ENCODE peak calls at places on chromosomes 6 and 20, in five cellular contexts. One of them, this sample, is unnamed. For H3K9me3, the result is how much of the 10 kb centered on the place peaks cover.

GRCh38 chr6:24768361-24768760 is 6.4 kb upstream of the GMNN start:
- DNase-seq in hepatocyte: no peak
- DNase-seq in right lobe of liver: no peak
- DNase-seq in GM23248: peak
- DNase-seq in breast epithelium: no peak
- DNase-seq in this sample: no peak

GRCh38 chr20:35561268-35561667 is 19.4 kb downstream of the ERGIC3 start:
- DNase-seq in hepatocyte: peak
- DNase-seq in right lobe of liver: no peak
- DNase-seq in GM23248: peak
- DNase-seq in breast epithelium: no peak
- DNase-seq in this sample: no peak

GRCh38 chr20:6698056-6698455 is 69.4 kb upstream of the BMP2 start:
- DNase-seq in hepatocyte: peak
- DNase-seq in right lobe of liver: peak
- DNase-seq in GM23248: no peak
- DNase-seq in breast epithelium: no peak
- DNase-seq in this sample: no peak

GRCh38 chr6:78749326-78749725 is 118.0 kb upstream of the IRAK1BP1 start:
- DNase-seq in hepatocyte: no peak
- DNase-seq in right lobe of liver: no peak
- DNase-seq in GM23248: peak
- DNase-seq in breast epithelium: no peak
- DNase-seq in this sample: no peak

GRCh38 chr20:53055668-53056067 is 83.5 kb downstream of the TSHZ2 start:
- DNase-seq in hepatocyte: no peak
- DNase-seq in right lobe of liver: no peak
- DNase-seq in GM23248: no peak
- DNase-seq in breast epithelium: no peak
- DNase-seq in this sample: no peak

GRCh38 chr6:16973071-16973470 is 128.8 kb upstream of the STMND1 start:
- DNase-seq in hepatocyte: no peak
- DNase-seq in right lobe of liver: no peak
- DNase-seq in GM23248: no peak
- DNase-seq in breast epithelium: no peak
- DNase-seq in this sample: no peak

GRCh38 chr6:158416841-158417759 is 104.8 kb downstream of the TULP4 start:
- DNase-seq in hepatocyte: no peak
- DNase-seq in right lobe of liver: no peak
- DNase-seq in GM23248: peak
- DNase-seq in breast epithelium: no peak
- DNase-seq in this sample: no peak

GRCh38 chr20:62358171-62358719 is 8.9 kb downstream of the LAMA5 start:
- DNase-seq in hepatocyte: peak
- DNase-seq in right lobe of liver: peak
- DNase-seq in GM23248: no peak
- DNase-seq in breast epithelium: no peak
- DNase-seq in this sample: no peak

GRCh38 chr6:44733146-44733545 is 345.6 kb downstream of the CDC5L start:
- DNase-seq in hepatocyte: no peak
- DNase-seq in right lobe of liver: no peak
- DNase-seq in GM23248: no peak
- DNase-seq in breast epithelium: no peak
- DNase-seq in this sample: no peak

GRCh38 chr6:169381988-169382387 is 128.3 kb upstream of the THBS2 start:
- DNase-seq in hepatocyte: no peak
- DNase-seq in right lobe of liver: no peak
- DNase-seq in GM23248: no peak
- DNase-seq in breast epithelium: no peak
- DNase-seq in this sample: no peak

GRCh38 chr6:169378620-169379381 is 125.2 kb upstream of the THBS2 start:
- DNase-seq in hepatocyte: no peak
- DNase-seq in right lobe of liver: no peak
- DNase-seq in GM23248: no peak
- DNase-seq in breast epithelium: no peak
- DNase-seq in this sample: no peak

GRCh38 chr6:169380493-169380892 is 126.8 kb upstream of the THBS2 start:
- DNase-seq in hepatocyte: no peak
- DNase-seq in right lobe of liver: no peak
- DNase-seq in GM23248: no peak
- DNase-seq in breast epithelium: no peak
- DNase-seq in this sample: no peak

GRCh38 chr6:169376458-169376857 is 122.8 kb upstream of the THBS2 start:
- DNase-seq in hepatocyte: no peak
- DNase-seq in right lobe of liver: no peak
- DNase-seq in GM23248: no peak
- DNase-seq in breast epithelium: no peak
- DNase-seq in this sample: no peak

GRCh38 chr6:169379495-169380070 is 125.9 kb upstream of the THBS2 start:
- DNase-seq in hepatocyte: no peak
- DNase-seq in right lobe of liver: no peak
- DNase-seq in GM23248: no peak
- DNase-seq in breast epithelium: no peak
- DNase-seq in this sample: no peak
- H3K9me3 ChIP-seq in hepatocyte: under half
- H3K9me3 ChIP-seq in right lobe of liver: under half
- H3K9me3 ChIP-seq in GM23248: under half
- H3K9me3 ChIP-seq in breast epithelium: under half
- H3K9me3 ChIP-seq in this sample: under half

GRCh38 chr6:159533016-159533415 is 160.0 kb downstream of the SOD2 start:
- DNase-seq in hepatocyte: no peak
- DNase-seq in right lobe of liver: no peak
- DNase-seq in GM23248: peak
- DNase-seq in breast epithelium: no peak
- DNase-seq in this sample: no peak
- H3K9me3 ChIP-seq in hepatocyte: under half
- H3K9me3 ChIP-seq in right lobe of liver: under half
- H3K9me3 ChIP-seq in GM23248: under half
- H3K9me3 ChIP-seq in breast epithelium: under half
- H3K9me3 ChIP-seq in this sample: under half

DNA sequence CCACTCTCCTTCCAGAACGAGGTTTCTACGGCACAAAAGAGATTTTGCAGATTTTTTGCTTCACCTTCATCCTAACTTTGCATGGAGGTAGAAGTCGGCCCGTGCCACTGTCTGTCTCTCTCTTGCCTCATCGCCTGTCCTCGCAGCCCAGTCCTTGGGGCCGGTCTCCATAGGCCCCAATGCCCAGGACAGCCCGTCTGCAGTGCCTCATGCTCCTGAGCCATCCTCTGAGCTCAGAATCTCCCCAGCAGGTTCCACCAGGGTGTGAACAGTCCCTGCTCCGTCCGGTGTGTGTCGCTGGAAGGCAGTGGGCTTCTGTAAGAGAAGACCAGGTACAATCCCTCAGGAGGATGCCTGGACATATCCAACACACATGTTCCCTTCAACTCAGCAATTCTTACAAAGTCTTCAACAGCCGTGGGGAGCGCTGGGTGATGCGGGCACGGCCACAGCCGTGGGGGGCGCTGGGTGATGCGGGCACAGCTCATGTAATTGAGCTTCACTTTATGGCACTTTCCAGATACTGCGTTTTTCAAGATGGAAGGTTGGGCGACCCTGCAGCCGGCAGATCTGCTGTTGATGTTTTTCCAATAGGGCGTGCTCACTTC is 231.9 kb downstream of the DLL1 start:
- DNase-seq in hepatocyte: no peak
- DNase-seq in right lobe of liver: peak
- DNase-seq in GM23248: no peak
- DNase-seq in breast epithelium: no peak
- DNase-seq in this sample: no peak
- H3K9me3 ChIP-seq in hepatocyte: under half
- H3K9me3 ChIP-seq in right lobe of liver: under half
- H3K9me3 ChIP-seq in GM23248: under half
- H3K9me3 ChIP-seq in breast epithelium: under half
- H3K9me3 ChIP-seq in this sample: under half

GRCh38 chr20:47524385-47524784 is 22.7 kb downstream of the NCOA3 start:
- DNase-seq in hepatocyte: no peak
- DNase-seq in right lobe of liver: no peak
- DNase-seq in GM23248: no peak
- DNase-seq in breast epithelium: no peak
- DNase-seq in this sample: no peak
- H3K9me3 ChIP-seq in hepatocyte: under half
- H3K9me3 ChIP-seq in right lobe of liver: under half
- H3K9me3 ChIP-seq in GM23248: under half
- H3K9me3 ChIP-seq in breast epithelium: under half
- H3K9me3 ChIP-seq in this sample: under half

GRCh38 chr6:360791-361373 is 30.7 kb upstream of the IRF4 start:
- DNase-seq in hepatocyte: no peak
- DNase-seq in right lobe of liver: no peak
- DNase-seq in GM23248: no peak
- DNase-seq in breast epithelium: no peak
- DNase-seq in this sample: no peak

GRCh38 chr6:363291-363690 is 28.3 kb upstream of the IRF4 start:
- DNase-seq in hepatocyte: no peak
- DNase-seq in right lobe of liver: no peak
- DNase-seq in GM23248: no peak
- DNase-seq in breast epithelium: no peak
- DNase-seq in this sample: no peak

GRCh38 chr6:362231-362923 is 29.2 kb upstream of the IRF4 start:
- DNase-seq in hepatocyte: no peak
- DNase-seq in right lobe of liver: no peak
- DNase-seq in GM23248: no peak
- DNase-seq in breast epithelium: no peak
- DNase-seq in this sample: no peak

GRCh38 chr6:362924-363249 is 28.7 kb upstream of the IRF4 start:
- DNase-seq in hepatocyte: no peak
- DNase-seq in right lobe of liver: no peak
- DNase-seq in GM23248: no peak
- DNase-seq in breast epithelium: no peak
- DNase-seq in this sample: no peak

GRCh38 chr6:361411-362132 is 30.0 kb upstream of the IRF4 start:
- DNase-seq in hepatocyte: no peak
- DNase-seq in right lobe of liver: no peak
- DNase-seq in GM23248: no peak
- DNase-seq in breast epithelium: no peak
- DNase-seq in this sample: no peak
- H3K9me3 ChIP-seq in hepatocyte: under half
- H3K9me3 ChIP-seq in right lobe of liver: under half
- H3K9me3 ChIP-seq in GM23248: under half
- H3K9me3 ChIP-seq in breast epithelium: under half
- H3K9me3 ChIP-seq in this sample: under half

This sample was measured in CD8-positive, alpha-beta T cell.